ENCODE peak calls at places on chromosomes 4 and X, in four cellular contexts. J, A, H and W are unnamed samples.

GRCh38 chr4:128220286-128221235 is 67.1 kb downstream of the PGRMC2 start:
- DNase-seq in A (peak), J (peak), H (no peak), W (no peak)

GRCh38 chr4:65383589-65384305 is 286.5 kb downstream of the EPHA5 start:
- DNase-seq in A (no peak), H (no peak), J (peak), W (no peak)

GRCh38 chr4:81814909-81815539 is 343.3 kb upstream of the RASGEF1B start:
- DNase-seq in A (no peak), J (no peak), H (no peak), W (no peak)

GRCh38 chr4:18180892-18181291 is 159.3 kb upstream of the LCORL start:
- DNase-seq in H (no peak), J (no peak), A (no peak), W (no peak)

GRCh38 chr4:165384608-165385007 is 5.8 kb downstream of the CPE start:
- DNase-seq in J (no peak), H (no peak), A (no peak), W (no peak)

GRCh38 chr4:76341063-76341462 is 34.5 kb downstream of the STBD1 start:
- DNase-seq in A (peak), H (no peak), J (no peak), W (no peak)

GRCh38 chrX:133590703-133591505 is 175.6 kb upstream of the GPC4 start:
- DNase-seq in H (no peak), A (no peak), J (no peak), W (no peak)

GRCh38 chr4:26533685-26534084 is 43.4 kb upstream of the CCKAR start:
- DNase-seq in A (no peak), J (no peak), H (no peak), W (no peak)

GRCh38 chr4:8858188-8858924 is 13.3 kb downstream of the HMX1 start:
- DNase-seq in H (no peak), J (no peak), A (no peak), W (no peak)

GRCh38 chr4:170875868-170876267 is 786.1 kb upstream of the AADAT start:
- DNase-seq in A (no peak), J (no peak), H (no peak), W (no peak)

GRCh38 chr4:89752932-89753598 is 83.9 kb downstream of the SNCA start:
- DNase-seq in J (peak), H (no peak), A (peak), W (no peak)

GRCh38 chr4:156322592-156322991 is 368.9 kb upstream of the CTSO start:
- DNase-seq in A (peak), H (no peak), J (no peak), W (no peak)

GRCh38 chrX:129235903-129236302 is 287.4 kb downstream of the SMARCA1 start:
- DNase-seq in A (no peak), H (no peak), J (no peak), W (no peak)

GRCh38 chr4:79597266-79597665 is 189.2 kb upstream of the GK2 start:
- DNase-seq in J (no peak), H (no peak), A (peak), W (no peak)

GRCh38 chr4:140223056-140223810 is 69.2 kb upstream of the MAML3 start:
- DNase-seq in J (no peak), H (no peak), A (no peak), W (no peak)

GRCh38 chrX:80648023-80648422 is 161.7 kb downstream of the BRWD3 start:
- DNase-seq in H (no peak), J (no peak), A (peak), W (no peak)

GRCh38 chrX:115912372-115912897 is 258.1 kb upstream of the AGTR2 start:
- DNase-seq in H (no peak), A (no peak), J (no peak), W (no peak)

GRCh38 chrX:115178473-115178872 is 10.7 kb upstream of the RBMXL3 start:
- DNase-seq in H (no peak), A (no peak), J (no peak), W (no peak)

GRCh38 chrX:24479924-24480722 is 15.0 kb downstream of the PDK3 start:
- DNase-seq in A (no peak), J (peak), H (no peak), W (no peak)

GRCh38 chr4:1597021-1597931 is 86.8 kb downstream of the FAM53A start:
- DNase-seq in H (no peak), J (no peak), A (no peak), W (no peak)

GRCh38 chrX:43333543-43333942 is 322.6 kb upstream of the MAOA start:
- DNase-seq in A (no peak), J (no peak), H (no peak), W (no peak)

GRCh38 chrX:46572295-46572936 is 1.1 kb upstream of the CHST7 start:
- DNase-seq in A (no peak), H (no peak), J (no peak), W (no peak)

GRCh38 chrX:38627683-38628082 is 66.3 kb downstream of the TSPAN7 start:
- DNase-seq in H (no peak), A (no peak), J (no peak), W (no peak)

GRCh38 chr4:138595731-138596465 is 353.7 kb upstream of the SLC7A11 start:
- DNase-seq in A (no peak), J (no peak), H (peak), W (no peak)

GRCh38 chr4:83851261-83852084 is 315.6 kb downstream of the GPAT3 start:
- DNase-seq in H (no peak), J (peak), A (no peak), W (no peak)

GRCh38 chr4:125191252-125191651 is 123.5 kb upstream of the FAT4 start:
- DNase-seq in J (no peak), H (no peak), A (peak), W (no peak)

GRCh38 chrX:132094169-132094568 is 33.7 kb downstream of the FRMD7 start:
- DNase-seq in J (no peak), A (no peak), H (no peak), W (no peak)

GRCh38 chr4:7170012-7170411 is 22.3 kb upstream of the SORCS2 start:
- DNase-seq in H (no peak), J (no peak), A (no peak), W (peak)

GRCh38 chrX:107753186-107753585 is 22.4 kb downstream of the TSC22D3 start:
- DNase-seq in A (no peak), J (no peak), H (no peak), W (no peak)